ENCODE peak calls at places on chromosomes 7 and 10, in ten cellular contexts. One of them, this sample, is unnamed.

GRCh38 chr7:8441602-8442294 is 8.3 kb downstream of the NXPH1 start:
- DNase-seq in activated CD8-positive, alpha-beta memory T cell treated with anti-CD3 and anti-CD28 coated beads for 48 hours: no peak
- DNase-seq in GDM1: no peak
- DNase-seq in HS-5: no peak
- DNase-seq in lung microvascular endothelial cell: no peak
- DNase-seq in C1 segment of cervical spinal cord: no peak
- DNase-seq in stimulated activated CD4-positive, alpha-beta T cell treated with anti-CD3 and anti-CD28 coated beads, Interleukin-15, amount 100 ng/mL, for 1 hour: no peak
- DNase-seq in lower leg skin: no peak
- DNase-seq in pons: no peak
- DNase-seq in esophagus squamous epithelium: no peak
- DNase-seq in this sample: no peak

GRCh38 chr7:95265634-95266033 is 58.7 kb downstream of the PON1 start:
- DNase-seq in C1 segment of cervical spinal cord: no peak
- DNase-seq in lower leg skin: no peak
- DNase-seq in HS-5: no peak
- DNase-seq in GDM1: no peak
- DNase-seq in pons: no peak
- DNase-seq in lung microvascular endothelial cell: no peak
- DNase-seq in esophagus squamous epithelium: no peak
- DNase-seq in activated CD8-positive, alpha-beta memory T cell treated with anti-CD3 and anti-CD28 coated beads for 48 hours: no peak
- DNase-seq in stimulated activated CD4-positive, alpha-beta T cell treated with anti-CD3 and anti-CD28 coated beads, Interleukin-15, amount 100 ng/mL, for 1 hour: no peak
- DNase-seq in this sample: no peak

GRCh38 chr10:97412891-97413304 is 11.8 kb upstream of the RRP12 start:
- DNase-seq in C1 segment of cervical spinal cord: no peak
- DNase-seq in GDM1: peak; percentile 17
- DNase-seq in esophagus squamous epithelium: no peak
- DNase-seq in pons: no peak
- DNase-seq in lung microvascular endothelial cell: peak; percentile 49
- DNase-seq in lower leg skin: no peak
- DNase-seq in HS-5: no peak
- DNase-seq in stimulated activated CD4-positive, alpha-beta T cell treated with anti-CD3 and anti-CD28 coated beads, Interleukin-15, amount 100 ng/mL, for 1 hour: no peak
- DNase-seq in activated CD8-positive, alpha-beta memory T cell treated with anti-CD3 and anti-CD28 coated beads for 48 hours: no peak
- DNase-seq in this sample: peak; percentile 87

GRCh38 chr7:44262031-44262430 is 61.3 kb downstream of the YKT6 start:
- DNase-seq in pons: no peak
- DNase-seq in lung microvascular endothelial cell: no peak
- DNase-seq in activated CD8-positive, alpha-beta memory T cell treated with anti-CD3 and anti-CD28 coated beads for 48 hours: no peak
- DNase-seq in esophagus squamous epithelium: no peak
- DNase-seq in stimulated activated CD4-positive, alpha-beta T cell treated with anti-CD3 and anti-CD28 coated beads, Interleukin-15, amount 100 ng/mL, for 1 hour: no peak
- DNase-seq in lower leg skin: no peak
- DNase-seq in GDM1: no peak
- DNase-seq in HS-5: no peak
- DNase-seq in C1 segment of cervical spinal cord: no peak
- DNase-seq in this sample: peak; percentile 48

GRCh38 chr7:99123571-99124033 is 20.3 kb downstream of the SMURF1 start:
- DNase-seq in C1 segment of cervical spinal cord: no peak
- DNase-seq in lower leg skin: peak; percentile 87
- DNase-seq in activated CD8-positive, alpha-beta memory T cell treated with anti-CD3 and anti-CD28 coated beads for 48 hours: no peak
- DNase-seq in lung microvascular endothelial cell: peak; percentile 54
- DNase-seq in esophagus squamous epithelium: no peak
- DNase-seq in HS-5: no peak
- DNase-seq in stimulated activated CD4-positive, alpha-beta T cell treated with anti-CD3 and anti-CD28 coated beads, Interleukin-15, amount 100 ng/mL, for 1 hour: no peak
- DNase-seq in pons: no peak
- DNase-seq in GDM1: no peak
- DNase-seq in this sample: no peak

GRCh38 chr10:13728898-13729535 is 142.3 kb downstream of the PRPF18 start:
- DNase-seq in activated CD8-positive, alpha-beta memory T cell treated with anti-CD3 and anti-CD28 coated beads for 48 hours: no peak
- DNase-seq in GDM1: no peak
- DNase-seq in esophagus squamous epithelium: no peak
- DNase-seq in stimulated activated CD4-positive, alpha-beta T cell treated with anti-CD3 and anti-CD28 coated beads, Interleukin-15, amount 100 ng/mL, for 1 hour: no peak
- DNase-seq in lung microvascular endothelial cell: no peak
- DNase-seq in pons: no peak
- DNase-seq in C1 segment of cervical spinal cord: no peak
- DNase-seq in lower leg skin: no peak
- DNase-seq in HS-5: no peak
- DNase-seq in this sample: peak; percentile 64

GRCh38 chr10:126595160-126595559 is 75.3 kb downstream of the C10orf90 start:
- DNase-seq in C1 segment of cervical spinal cord: no peak
- DNase-seq in esophagus squamous epithelium: no peak
- DNase-seq in activated CD8-positive, alpha-beta memory T cell treated with anti-CD3 and anti-CD28 coated beads for 48 hours: no peak
- DNase-seq in lung microvascular endothelial cell: no peak
- DNase-seq in GDM1: no peak
- DNase-seq in lower leg skin: no peak
- DNase-seq in stimulated activated CD4-positive, alpha-beta T cell treated with anti-CD3 and anti-CD28 coated beads, Interleukin-15, amount 100 ng/mL, for 1 hour: no peak
- DNase-seq in HS-5: no peak
- DNase-seq in pons: peak; percentile 74
- DNase-seq in this sample: no peak

GRCh38 chr7:49717547-49717946 is 55.9 kb upstream of the VWC2 start:
- DNase-seq in lung microvascular endothelial cell: no peak
- DNase-seq in HS-5: no peak
- DNase-seq in pons: no peak
- DNase-seq in activated CD8-positive, alpha-beta memory T cell treated with anti-CD3 and anti-CD28 coated beads for 48 hours: no peak
- DNase-seq in C1 segment of cervical spinal cord: no peak
- DNase-seq in GDM1: no peak
- DNase-seq in stimulated activated CD4-positive, alpha-beta T cell treated with anti-CD3 and anti-CD28 coated beads, Interleukin-15, amount 100 ng/mL, for 1 hour: no peak
- DNase-seq in lower leg skin: no peak
- DNase-seq in esophagus squamous epithelium: no peak
- DNase-seq in this sample: no peak

GRCh38 chr10:74855027-74855426 is 28.6 kb downstream of the KAT6B start:
- DNase-seq in activated CD8-positive, alpha-beta memory T cell treated with anti-CD3 and anti-CD28 coated beads for 48 hours: no peak
- DNase-seq in lower leg skin: no peak
- DNase-seq in esophagus squamous epithelium: no peak
- DNase-seq in stimulated activated CD4-positive, alpha-beta T cell treated with anti-CD3 and anti-CD28 coated beads, Interleukin-15, amount 100 ng/mL, for 1 hour: no peak
- DNase-seq in GDM1: no peak
- DNase-seq in pons: no peak
- DNase-seq in C1 segment of cervical spinal cord: no peak
- DNase-seq in HS-5: no peak
- DNase-seq in lung microvascular endothelial cell: peak; percentile 35
- DNase-seq in this sample: no peak

GRCh38 chr10:79003183-79004100 is 65.3 kb upstream of the ZMIZ1 start:
- DNase-seq in C1 segment of cervical spinal cord: no peak
- DNase-seq in stimulated activated CD4-positive, alpha-beta T cell treated with anti-CD3 and anti-CD28 coated beads, Interleukin-15, amount 100 ng/mL, for 1 hour: no peak
- DNase-seq in HS-5: no peak
- DNase-seq in activated CD8-positive, alpha-beta memory T cell treated with anti-CD3 and anti-CD28 coated beads for 48 hours: no peak
- DNase-seq in lower leg skin: no peak
- DNase-seq in GDM1: no peak
- DNase-seq in esophagus squamous epithelium: no peak
- DNase-seq in pons: no peak
- DNase-seq in lung microvascular endothelial cell: no peak
- DNase-seq in this sample: no peak

GRCh38 chr10:50919010-50919409 is 33.6 kb upstream of the A1CF start:
- DNase-seq in GDM1: no peak
- DNase-seq in stimulated activated CD4-positive, alpha-beta T cell treated with anti-CD3 and anti-CD28 coated beads, Interleukin-15, amount 100 ng/mL, for 1 hour: no peak
- DNase-seq in lung microvascular endothelial cell: no peak
- DNase-seq in HS-5: peak; percentile 6
- DNase-seq in lower leg skin: no peak
- DNase-seq in activated CD8-positive, alpha-beta memory T cell treated with anti-CD3 and anti-CD28 coated beads for 48 hours: no peak
- DNase-seq in esophagus squamous epithelium: no peak
- DNase-seq in C1 segment of cervical spinal cord: no peak
- DNase-seq in pons: no peak
- DNase-seq in this sample: no peak

GRCh38 chr7:100685631-100686145 is 8.4 kb downstream of the GIGYF1 start:
- DNase-seq in esophagus squamous epithelium: no peak
- DNase-seq in lower leg skin: no peak
- DNase-seq in lung microvascular endothelial cell: no peak
- DNase-seq in HS-5: no peak
- DNase-seq in pons: no peak
- DNase-seq in activated CD8-positive, alpha-beta memory T cell treated with anti-CD3 and anti-CD28 coated beads for 48 hours: no peak
- DNase-seq in C1 segment of cervical spinal cord: no peak
- DNase-seq in GDM1: no peak
- DNase-seq in stimulated activated CD4-positive, alpha-beta T cell treated with anti-CD3 and anti-CD28 coated beads, Interleukin-15, amount 100 ng/mL, for 1 hour: no peak
- DNase-seq in this sample: no peak

GRCh38 chr7:41097501-41097900 is 605.4 kb downstream of the INHBA start:
- DNase-seq in esophagus squamous epithelium: no peak
- DNase-seq in pons: no peak
- DNase-seq in lower leg skin: no peak
- DNase-seq in HS-5: peak; percentile 77
- DNase-seq in GDM1: no peak
- DNase-seq in stimulated activated CD4-positive, alpha-beta T cell treated with anti-CD3 and anti-CD28 coated beads, Interleukin-15, amount 100 ng/mL, for 1 hour: no peak
- DNase-seq in lung microvascular endothelial cell: no peak
- DNase-seq in C1 segment of cervical spinal cord: no peak
- DNase-seq in activated CD8-positive, alpha-beta memory T cell treated with anti-CD3 and anti-CD28 coated beads for 48 hours: no peak
- DNase-seq in this sample: peak; percentile 86

GRCh38 chr10:133257489-133258065 is 19.1 kb downstream of the ADAM8 start:
- DNase-seq in stimulated activated CD4-positive, alpha-beta T cell treated with anti-CD3 and anti-CD28 coated beads, Interleukin-15, amount 100 ng/mL, for 1 hour: no peak
- DNase-seq in lung microvascular endothelial cell: peak; percentile 58
- DNase-seq in lower leg skin: peak; percentile 94
- DNase-seq in activated CD8-positive, alpha-beta memory T cell treated with anti-CD3 and anti-CD28 coated beads for 48 hours: no peak
- DNase-seq in C1 segment of cervical spinal cord: peak; percentile 6
- DNase-seq in pons: peak; percentile 17
- DNase-seq in esophagus squamous epithelium: no peak
- DNase-seq in GDM1: peak; percentile 63
- DNase-seq in HS-5: no peak
- DNase-seq in this sample: no peak

GRCh38 chr10:18666810-18667209 is 7.6 kb downstream of the ARL5B start:
- DNase-seq in pons: no peak
- DNase-seq in lower leg skin: no peak
- DNase-seq in esophagus squamous epithelium: no peak
- DNase-seq in HS-5: no peak
- DNase-seq in lung microvascular endothelial cell: peak; percentile 57
- DNase-seq in stimulated activated CD4-positive, alpha-beta T cell treated with anti-CD3 and anti-CD28 coated beads, Interleukin-15, amount 100 ng/mL, for 1 hour: no peak
- DNase-seq in activated CD8-positive, alpha-beta memory T cell treated with anti-CD3 and anti-CD28 coated beads for 48 hours: no peak
- DNase-seq in GDM1: no peak
- DNase-seq in C1 segment of cervical spinal cord: no peak
- DNase-seq in this sample: peak; percentile 61

GRCh38 chr10:103995134-103995533 is 28.2 kb downstream of the SLK start:
- DNase-seq in lung microvascular endothelial cell: no peak
- DNase-seq in GDM1: no peak
- DNase-seq in pons: no peak
- DNase-seq in activated CD8-positive, alpha-beta memory T cell treated with anti-CD3 and anti-CD28 coated beads for 48 hours: no peak
- DNase-seq in lower leg skin: no peak
- DNase-seq in C1 segment of cervical spinal cord: no peak
- DNase-seq in esophagus squamous epithelium: no peak
- DNase-seq in HS-5: no peak
- DNase-seq in stimulated activated CD4-positive, alpha-beta T cell treated with anti-CD3 and anti-CD28 coated beads, Interleukin-15, amount 100 ng/mL, for 1 hour: no peak
- DNase-seq in this sample: no peak

GRCh38 chr7:29309041-29309860 is 114.7 kb downstream of the CHN2 start:
- DNase-seq in lung microvascular endothelial cell: no peak
- DNase-seq in activated CD8-positive, alpha-beta memory T cell treated with anti-CD3 and anti-CD28 coated beads for 48 hours: no peak
- DNase-seq in GDM1: peak; percentile 4
- DNase-seq in C1 segment of cervical spinal cord: no peak
- DNase-seq in esophagus squamous epithelium: no peak
- DNase-seq in HS-5: no peak
- DNase-seq in lower leg skin: no peak
- DNase-seq in pons: no peak
- DNase-seq in stimulated activated CD4-positive, alpha-beta T cell treated with anti-CD3 and anti-CD28 coated beads, Interleukin-15, amount 100 ng/mL, for 1 hour: no peak
- DNase-seq in this sample: no peak

GRCh38 chr10:43114031-43114742 is 24.1 kb upstream of the CSGALNACT2 start:
- DNase-seq in lung microvascular endothelial cell: no peak
- DNase-seq in C1 segment of cervical spinal cord: no peak
- DNase-seq in lower leg skin: no peak
- DNase-seq in activated CD8-positive, alpha-beta memory T cell treated with anti-CD3 and anti-CD28 coated beads for 48 hours: no peak
- DNase-seq in esophagus squamous epithelium: no peak
- DNase-seq in stimulated activated CD4-positive, alpha-beta T cell treated with anti-CD3 and anti-CD28 coated beads, Interleukin-15, amount 100 ng/mL, for 1 hour: no peak
- DNase-seq in HS-5: no peak
- DNase-seq in GDM1: no peak
- DNase-seq in pons: no peak
- DNase-seq in this sample: no peak

GRCh38 chr10:96578633-96579032 is 8.2 kb downstream of the TM9SF3 start:
- DNase-seq in HS-5: no peak
- DNase-seq in lower leg skin: no peak
- DNase-seq in stimulated activated CD4-positive, alpha-beta T cell treated with anti-CD3 and anti-CD28 coated beads, Interleukin-15, amount 100 ng/mL, for 1 hour: no peak
- DNase-seq in pons: no peak
- DNase-seq in activated CD8-positive, alpha-beta memory T cell treated with anti-CD3 and anti-CD28 coated beads for 48 hours: no peak
- DNase-seq in lung microvascular endothelial cell: no peak
- DNase-seq in esophagus squamous epithelium: no peak
- DNase-seq in GDM1: no peak
- DNase-seq in C1 segment of cervical spinal cord: no peak
- DNase-seq in this sample: no peak

GRCh38 chr10:3754727-3755439 is 30.1 kb downstream of the KLF6 start:
- DNase-seq in esophagus squamous epithelium: no peak
- DNase-seq in C1 segment of cervical spinal cord: no peak
- DNase-seq in lung microvascular endothelial cell: peak; percentile 96
- DNase-seq in activated CD8-positive, alpha-beta memory T cell treated with anti-CD3 and anti-CD28 coated beads for 48 hours: no peak
- DNase-seq in GDM1: no peak
- DNase-seq in stimulated activated CD4-positive, alpha-beta T cell treated with anti-CD3 and anti-CD28 coated beads, Interleukin-15, amount 100 ng/mL, for 1 hour: no peak
- DNase-seq in HS-5: no peak
- DNase-seq in pons: no peak
- DNase-seq in lower leg skin: peak; percentile 83
- DNase-seq in this sample: peak; percentile 92

GRCh38 chr10:72243822-72244437 is 27.9 kb upstream of the ASCC1 start:
- DNase-seq in C1 segment of cervical spinal cord: no peak
- DNase-seq in activated CD8-positive, alpha-beta memory T cell treated with anti-CD3 and anti-CD28 coated beads for 48 hours: no peak
- DNase-seq in GDM1: no peak
- DNase-seq in lung microvascular endothelial cell: peak; percentile 61
- DNase-seq in lower leg skin: peak; percentile 94
- DNase-seq in esophagus squamous epithelium: no peak
- DNase-seq in pons: no peak
- DNase-seq in HS-5: no peak
- DNase-seq in stimulated activated CD4-positive, alpha-beta T cell treated with anti-CD3 and anti-CD28 coated beads, Interleukin-15, amount 100 ng/mL, for 1 hour: no peak
- DNase-seq in this sample: no peak

GRCh38 chr7:44990520-44991023 is 9.4 kb upstream of the CCM2 start:
- DNase-seq in lower leg skin: no peak
- DNase-seq in lung microvascular endothelial cell: peak; percentile 87
- DNase-seq in GDM1: no peak
- DNase-seq in HS-5: no peak
- DNase-seq in C1 segment of cervical spinal cord: no peak
- DNase-seq in esophagus squamous epithelium: no peak
- DNase-seq in activated CD8-positive, alpha-beta memory T cell treated with anti-CD3 and anti-CD28 coated beads for 48 hours: no peak
- DNase-seq in stimulated activated CD4-positive, alpha-beta T cell treated with anti-CD3 and anti-CD28 coated beads, Interleukin-15, amount 100 ng/mL, for 1 hour: no peak
- DNase-seq in pons: no peak
- DNase-seq in this sample: no peak

GRCh38 chr10:132704008-132704814 is 81.7 kb downstream of the NKX6-2 start:
- DNase-seq in esophagus squamous epithelium: no peak
- DNase-seq in lung microvascular endothelial cell: no peak
- DNase-seq in pons: no peak
- DNase-seq in C1 segment of cervical spinal cord: no peak
- DNase-seq in lower leg skin: peak; percentile 68
- DNase-seq in GDM1: no peak
- DNase-seq in HS-5: no peak
- DNase-seq in stimulated activated CD4-positive, alpha-beta T cell treated with anti-CD3 and anti-CD28 coated beads, Interleukin-15, amount 100 ng/mL, for 1 hour: no peak
- DNase-seq in activated CD8-positive, alpha-beta memory T cell treated with anti-CD3 and anti-CD28 coated beads for 48 hours: no peak
- DNase-seq in this sample: no peak

GRCh38 chr10:129766611-129767550 is 197.2 kb downstream of the EBF3 start:
- DNase-seq in lower leg skin: peak; percentile 67
- DNase-seq in GDM1: no peak
- DNase-seq in HS-5: no peak
- DNase-seq in activated CD8-positive, alpha-beta memory T cell treated with anti-CD3 and anti-CD28 coated beads for 48 hours: no peak
- DNase-seq in stimulated activated CD4-positive, alpha-beta T cell treated with anti-CD3 and anti-CD28 coated beads, Interleukin-15, amount 100 ng/mL, for 1 hour: no peak
- DNase-seq in pons: no peak
- DNase-seq in esophagus squamous epithelium: no peak
- DNase-seq in C1 segment of cervical spinal cord: no peak
- DNase-seq in lung microvascular endothelial cell: no peak
- DNase-seq in this sample: no peak

GRCh38 chr7:57203161-57203791 is 71.0 kb upstream of the ZNF479 start:
- DNase-seq in esophagus squamous epithelium: no peak
- DNase-seq in lung microvascular endothelial cell: no peak
- DNase-seq in lower leg skin: peak; percentile 66
- DNase-seq in activated CD8-positive, alpha-beta memory T cell treated with anti-CD3 and anti-CD28 coated beads for 48 hours: no peak
- DNase-seq in pons: no peak
- DNase-seq in C1 segment of cervical spinal cord: peak; percentile 35
- DNase-seq in stimulated activated CD4-positive, alpha-beta T cell treated with anti-CD3 and anti-CD28 coated beads, Interleukin-15, amount 100 ng/mL, for 1 hour: no peak
- DNase-seq in HS-5: no peak
- DNase-seq in GDM1: no peak
- DNase-seq in this sample: no peak